ENCODE peak calls at places on chromosome 7, in seven cellular contexts. H is hepatocyte, V is GM23248, M is HCT116, K is PC-3, O is neural progenitor cell, S is GM23338. T is an unnamed sample.

GRCh38 chr7:47806701-47807103 is 141.6 kb downstream of the PKD1L1 start:
- DNase-seq in H (no peak), V (no peak), M (no peak), K (no peak), O (no peak), S (no peak), T (no peak)

GRCh38 chr7:1110358-1110757 is 22.4 kb downstream of the GPER1 start:
- DNase-seq in H (no peak), V (no peak), M (no peak), K (no peak), O (no peak), S (no peak), T (no peak)

GRCh38 chr7:29278362-29279070 is 83.9 kb downstream of the CHN2 start:
- DNase-seq in H (no peak), V (no peak), M (no peak), K (no peak), O (no peak), S (no peak), T (no peak)

GRCh38 chr7:140260767-140261486 is 84.1 kb upstream of the KDM7A start:
- DNase-seq in H (no peak), V (no peak), M (no peak), K (no peak), O (no peak), S (no peak), T (no peak)

GRCh38 chr7:51471199-51472016 is 154.8 kb upstream of the COBL start:
- DNase-seq in H (no peak), V (no peak), M (no peak), K (no peak), O (peak), S (peak), T (no peak)

GRCh38 chr7:105673367-105674188 is 92.3 kb upstream of the EFCAB10 start:
- DNase-seq in H (no peak), V (no peak), M (no peak), K (peak), O (no peak), S (no peak), T (no peak)

GRCh38 chr7:1108264-1108920 is 20.5 kb downstream of the GPER1 start:
- DNase-seq in H (no peak), V (no peak), M (no peak), K (no peak), O (no peak), S (no peak), T (no peak)

GRCh38 chr7:8236781-8237407 is 25.1 kb downstream of the ICA1 start:
- DNase-seq in H (no peak), V (no peak), M (no peak), K (no peak), O (no peak), S (no peak), T (no peak)

GRCh38 chr7:90384433-90384832 is 18.8 kb upstream of the CLDN12 start:
- DNase-seq in H (no peak), V (peak), M (no peak), K (peak), O (no peak), S (no peak), T (no peak)

GRCh38 chr7:134533288-134533771 is 6.0 kb downstream of the AKR1B10 start:
- DNase-seq in H (no peak), V (peak), M (no peak), K (peak), O (no peak), S (no peak), T (no peak)

GRCh38 chr7:44142028-44142427 is 896 bp upstream of the MYL7 start:
- DNase-seq in H (no peak), V (no peak), M (no peak), K (no peak), O (no peak), S (no peak), T (no peak)

GRCh38 chr7:16668049-16668858 is 22.3 kb downstream of the BZW2 start:
- DNase-seq in H (peak), V (peak), M (peak), K (peak), O (no peak), S (peak), T (no peak)

GRCh38 chr7:150732786-150733733 is 4.2 kb upstream of the GIMAP5 start:
- DNase-seq in H (no peak), V (no peak), M (no peak), K (no peak), O (no peak), S (no peak), T (no peak)

GRCh38 chr7:30988346-30989005 is 24.7 kb downstream of the GHRHR start:
- DNase-seq in H (peak), V (peak), M (no peak), K (peak), O (peak), S (peak), T (no peak)

GRCh38 chr7:26368542-26368941 is 76.9 kb downstream of the SNX10 start:
- DNase-seq in H (no peak), V (no peak), M (no peak), K (peak), O (no peak), S (no peak), T (no peak)

GRCh38 chr7:44286618-44287487 is 38.5 kb downstream of the CAMK2B start:
- DNase-seq in H (no peak), V (no peak), M (no peak), K (no peak), O (no peak), S (no peak), T (no peak)

GRCh38 chr7:84697506-84697905 is 489.4 kb downstream of the SEMA3D start:
- DNase-seq in H (no peak), V (peak), M (no peak), K (peak), O (no peak), S (no peak), T (no peak)

GRCh38 chr7:39357648-39358047 is 208.6 kb upstream of the YAE1 start:
- DNase-seq in H (no peak), V (no peak), M (peak), K (no peak), O (peak), S (peak), T (no peak)

GRCh38 chr7:137151056-137151731 is 192.3 kb downstream of the PTN start:
- DNase-seq in H (peak), V (peak), M (no peak), K (peak), O (no peak), S (no peak), T (no peak)

GRCh38 chr7:33918401-33919120 is 13.2 kb downstream of the BMPER start:
- DNase-seq in H (no peak), V (no peak), M (no peak), K (no peak), O (no peak), S (peak), T (no peak)

GRCh38 chr7:33923440-33924229 is 18.3 kb downstream of the BMPER start:
- DNase-seq in H (no peak), V (no peak), M (no peak), K (no peak), O (no peak), S (peak), T (no peak)

GRCh38 chr7:33921216-33921938 is 16.0 kb downstream of the BMPER start:
- DNase-seq in H (no peak), V (no peak), M (no peak), K (no peak), O (no peak), S (no peak), T (no peak)

GRCh38 chr7:33926535-33926934 is 21.2 kb downstream of the BMPER start:
- DNase-seq in H (no peak), V (peak), M (no peak), K (no peak), O (no peak), S (no peak), T (no peak)

GRCh38 chr7:33922820-33923219 is 17.5 kb downstream of the BMPER start:
- DNase-seq in H (no peak), V (no peak), M (no peak), K (no peak), O (no peak), S (no peak), T (no peak)
- H3K4me3 ChIP-seq in H (no peak), V (no peak), M (no peak), K (no peak), O (no peak), S (no peak), T (no peak)

GRCh38 chr7:24283559-24283899 is 461 bp upstream of the NPY start:
- DNase-seq in H (no peak), V (no peak), M (no peak), K (no peak), O (peak), S (peak), T (no peak)
- TF ChIP-seq EZH2phosphoT487 in H (no peak), V (no peak), M (no peak), K (no peak), O (no peak), S (no peak), T (no peak)

GRCh38 chr7:106744507-106745180 is 83.7 kb upstream of the CCDC71L start:
- DNase-seq in H (no peak), V (no peak), M (no peak), K (no peak), O (peak), S (peak), T (no peak)
- H2AFZ ChIP-seq in H (no peak), V (peak), M (peak), K (no peak), O (peak), S (peak), T (no peak)

GRCh38 chr7:158120313-158120712 is 467.3 kb downstream of the PTPRN2 start:
- DNase-seq in H (no peak), V (no peak), M (no peak), K (no peak), O (no peak), S (no peak), T (no peak)
- H3K4me3 ChIP-seq in H (no peak), V (no peak), M (no peak), K (no peak), O (no peak), S (no peak), T (no peak)

GRCh38 chr7:116632349-116632748 is 39.6 kb upstream of the MET start:
- DNase-seq in H (no peak), V (peak), M (no peak), K (no peak), O (no peak), S (no peak), T (no peak)

GRCh38 chr7:116630357-116630756 is 41.6 kb upstream of the MET start:
- DNase-seq in H (no peak), V (no peak), M (no peak), K (no peak), O (no peak), S (no peak), T (peak)

GRCh38 chr7:116630932-116631449 is 41.0 kb upstream of the MET start:
- DNase-seq in H (peak), V (peak), M (peak), K (peak), O (peak), S (peak), T (peak)

GRCh38 chr7:116631676-116632075 is 40.3 kb upstream of the MET start:
- DNase-seq in H (no peak), V (no peak), M (no peak), K (no peak), O (no peak), S (no peak), T (no peak)

GRCh38 chr7:116633131-116633988 is 38.6 kb upstream of the MET start:
- DNase-seq in H (no peak), V (peak), M (no peak), K (peak), O (no peak), S (no peak), T (no peak)
- TF ChIP-seq EZH2phosphoT487 in H (no peak), V (peak), M (no peak), K (no peak), O (no peak), S (no peak), T (no peak)

T was measured in MM.1S.